ENCODE peak calls at places on chromosomes 13 and 19, in ten cellular contexts. J is stimulated activated naive CD8-positive, alpha-beta T cell treated with anti-CD3 and anti-CD28 coated beads, Interleukin-15, Interleukin-2, amounts not matched to agents 100 U/mL and 50 U/mL, for 24 hours; K is psoas muscle; W is globus pallidus; A is kidney glomerular epithelial cell; T is stimulated activated CD8-positive, alpha-beta memory T cell treated with anti-CD3 and anti-CD28 coated beads, Interleukin-15, amount 100 ng/mL, for 4 hours; Z is cardiac muscle cell; G is NCI-H1436; I is chondrocyte; F is NCI-H446 treated with DMSO at 0.1 percent for 48 hours. Y is an unnamed sample.

GRCh38 chr13:33004454-33004853 is 11.8 kb upstream of the KL start:
- DNase-seq in J (no peak), K (peak), W (peak), A (no peak), T (no peak), Z (no peak), G (no peak), I (no peak), F (no peak), Y (no peak)

GRCh38 chr19:43667524-43668405 is 2.2 kb downstream of the PLAUR start:
- DNase-seq in J (no peak), K (peak), W (no peak), A (no peak), T (no peak), Z (no peak), G (no peak), I (no peak), F (peak), Y (peak)

GRCh38 chr13:27783111-27783510 is 9.2 kb upstream of the GSX1 start:
- DNase-seq in J (no peak), K (no peak), W (no peak), A (no peak), T (no peak), Z (peak), G (no peak), I (no peak), F (no peak), Y (peak)

GRCh38 chr13:44620057-44620456 is 43.9 kb upstream of the TSC22D1 start:
- DNase-seq in J (no peak), K (no peak), W (no peak), A (peak), T (no peak), Z (peak), G (no peak), I (no peak), F (no peak), Y (no peak)

GRCh38 chr19:17757125-17757524 is 5.8 kb downstream of the FCHO1 start:
- DNase-seq in J (no peak), K (no peak), W (peak), A (no peak), T (no peak), Z (no peak), G (no peak), I (no peak), F (peak), Y (no peak)

GRCh38 chr19:6491802-6492592 is 10.1 kb downstream of the TUBB4A start:
- DNase-seq in J (no peak), K (no peak), W (no peak), A (no peak), T (no peak), Z (no peak), G (no peak), I (no peak), F (no peak), Y (no peak)

GRCh38 chr19:30757836-30758617 is 385.8 kb downstream of the ZNF536 start:
- DNase-seq in J (no peak), K (no peak), W (no peak), A (no peak), T (no peak), Z (no peak), G (no peak), I (no peak), F (no peak), Y (no peak)

GRCh38 chr13:64753606-64754005 is 2476.5 kb downstream of the PCDH9 start:
- DNase-seq in J (no peak), K (no peak), W (no peak), A (no peak), T (no peak), Z (no peak), G (no peak), I (no peak), F (no peak), Y (no peak)

GRCh38 chr13:74299688-74300087 is 165.5 kb upstream of the KLF12 start:
- DNase-seq in J (no peak), K (no peak), W (peak), A (no peak), T (no peak), Z (no peak), G (no peak), I (no peak), F (no peak), Y (no peak)

Y was measured in WTC11.